ENCODE peak calls at places on chromosomes 13 and 19, in four cellular contexts. One of them, this sample, is unnamed.
A peak's percentile ranks its signal among the peaks of the same experiment; 100 is the strongest.

GRCh38 chr13:74305876-74306275 is 171.7 kb upstream of the KLF12 start:
- DNase-seq in HEK293T: peak; percentile 54
- DNase-seq in HepG2: no peak
- DNase-seq in K562: no peak
- DNase-seq in this sample: no peak

GRCh38 chr13:93201992-93202558 is 24.5 kb upstream of the GPC6 start:
- DNase-seq in K562: peak; percentile 16
- DNase-seq in HEK293T: no peak
- DNase-seq in HepG2: peak; percentile 80
- DNase-seq in this sample: no peak

GRCh38 chr13:66984241-66984640 is 245.9 kb downstream of the PCDH9 start:
- DNase-seq in K562: no peak
- DNase-seq in HEK293T: no peak
- DNase-seq in HepG2: no peak
- DNase-seq in this sample: no peak

GRCh38 chr13:20667857-20668256 is 35.6 kb upstream of the IL17D start:
- DNase-seq in HEK293T: no peak
- DNase-seq in HepG2: no peak
- DNase-seq in K562: no peak
- DNase-seq in this sample: no peak

GRCh38 chr13:103006706-103007426 is 59.4 kb downstream of the SLC10A2 start:
- DNase-seq in HEK293T: no peak
- DNase-seq in HepG2: no peak
- DNase-seq in K562: no peak
- DNase-seq in this sample: no peak

GRCh38 chr19:49469828-49470614 is 4.0 kb upstream of the FLT3LG start:
- DNase-seq in HEK293T: no peak
- DNase-seq in K562: peak; percentile 29
- DNase-seq in HepG2: no peak
- DNase-seq in this sample: no peak

GRCh38 chr13:80945328-80945727 is 604.4 kb upstream of the SPRY2 start:
- DNase-seq in HEK293T: no peak
- DNase-seq in HepG2: peak; percentile 71
- DNase-seq in K562: no peak
- DNase-seq in this sample: peak; percentile 49

GRCh38 chr13:42028113-42028799 is 20.2 kb upstream of the DGKH start:
- DNase-seq in K562: no peak
- DNase-seq in HEK293T: no peak
- DNase-seq in HepG2: peak; percentile 68
- DNase-seq in this sample: no peak

GRCh38 chr19:15137777-15138176 is 30.6 kb downstream of the SYDE1 start:
- DNase-seq in K562: no peak
- DNase-seq in HepG2: no peak
- DNase-seq in HEK293T: no peak
- DNase-seq in this sample: no peak

GRCh38 chr19:3494559-3494958 is 5.9 kb downstream of the DOHH start:
- DNase-seq in K562: no peak
- DNase-seq in HepG2: no peak
- DNase-seq in HEK293T: no peak
- DNase-seq in this sample: no peak

GRCh38 chr13:34249546-34249945 is 431.6 kb downstream of the RFC3 start:
- DNase-seq in HepG2: no peak
- DNase-seq in HEK293T: no peak
- DNase-seq in K562: no peak
- DNase-seq in this sample: no peak

GRCh38 chr13:41668130-41668757 is 210.9 kb downstream of the RGCC start:
- DNase-seq in HEK293T: peak; percentile 69
- DNase-seq in HepG2: peak; percentile 96
- DNase-seq in K562: peak; percentile 45
- DNase-seq in this sample: no peak

GRCh38 chr13:77703426-77703825 is 5.9 kb downstream of the SLAIN1 start:
- DNase-seq in HepG2: no peak
- DNase-seq in HEK293T: no peak
- DNase-seq in K562: no peak
- DNase-seq in this sample: no peak

GRCh38 chr19:15892012-15892411 is 5.9 kb downstream of the CYP4F2 start:
- DNase-seq in K562: no peak
- DNase-seq in HEK293T: no peak
- DNase-seq in HepG2: no peak
- DNase-seq in this sample: no peak

GRCh38 chr19:13100031-13100588 is 2.5 kb downstream of the LYL1 start:
- DNase-seq in K562: no peak
- DNase-seq in HEK293T: no peak
- DNase-seq in HepG2: no peak
- DNase-seq in this sample: no peak

GRCh38 chr13:111043575-111043982 is 71.5 kb upstream of the ARHGEF7 start:
- DNase-seq in HEK293T: no peak
- DNase-seq in HepG2: no peak
- DNase-seq in K562: peak; percentile 30
- DNase-seq in this sample: no peak

GRCh38 chr13:75316427-75316826 is 165.5 kb downstream of the TBC1D4 start:
- DNase-seq in HepG2: no peak
- DNase-seq in K562: no peak
- DNase-seq in HEK293T: no peak
- DNase-seq in this sample: no peak

GRCh38 chr19:12825259-12826131 is 8.9 kb downstream of the RTBDN start:
- DNase-seq in K562: peak; percentile 83
- DNase-seq in HepG2: no peak
- DNase-seq in HEK293T: peak; percentile 59
- DNase-seq in this sample: peak; percentile 94

GRCh38 chr13:40776681-40777165 is 5.7 kb upstream of the MRPS31 start:
- DNase-seq in HepG2: no peak
- DNase-seq in HEK293T: no peak
- DNase-seq in K562: no peak
- DNase-seq in this sample: no peak

GRCh38 chr19:45640849-45641273 is 1.7 kb upstream of the EML2 start:
- DNase-seq in HepG2: peak; percentile 13
- DNase-seq in HEK293T: peak; percentile 56
- DNase-seq in K562: peak; percentile 66
- DNase-seq in this sample: peak; percentile 91

GRCh38 chr13:113187263-113187669 is 21.2 kb downstream of the PCID2 start:
- DNase-seq in HEK293T: peak; percentile 9
- DNase-seq in HepG2: peak; percentile 83
- DNase-seq in K562: peak; percentile 68
- DNase-seq in this sample: no peak

GRCh38 chr19:28685802-28686201 is 527.1 kb downstream of the UQCRFS1 start:
- DNase-seq in K562: peak; percentile 21
- DNase-seq in HEK293T: no peak
- DNase-seq in HepG2: no peak
- DNase-seq in this sample: no peak

GRCh38 chr13:62747152-62747551 is 1331.5 kb upstream of the PCDH20 start:
- DNase-seq in HepG2: no peak
- DNase-seq in HEK293T: no peak
- DNase-seq in K562: no peak
- DNase-seq in this sample: no peak

GRCh38 chr13:113928701-113929627 is 44.9 kb downstream of the C13orf46 start:
- DNase-seq in HEK293T: no peak
- DNase-seq in K562: no peak
- DNase-seq in HepG2: no peak
- DNase-seq in this sample: peak; percentile 9

GRCh38 chr19:5774921-5775320 is 9.6 kb downstream of the PRR22 start:
- DNase-seq in K562: no peak
- DNase-seq in HEK293T: no peak
- DNase-seq in HepG2: no peak
- DNase-seq in this sample: no peak
- TF ChIP-seq ELF4 in K562: no peak
- TF ChIP-seq ELF4 in HEK293T: no peak
- TF ChIP-seq ELF4 in HepG2: no peak
- TF ChIP-seq ELF4 in this sample: no peak

GRCh38 chr19:42178791-42179500 is 38.5 kb downstream of the DEDD2 start:
- DNase-seq in K562: peak; percentile 60
- DNase-seq in HEK293T: peak; percentile 52
- DNase-seq in HepG2: no peak
- DNase-seq in this sample: peak; percentile 73
- TF ChIP-seq SP1 in K562: no peak
- TF ChIP-seq SP1 in HEK293T: no peak
- TF ChIP-seq SP1 in HepG2: no peak
- TF ChIP-seq SP1 in this sample: no peak

GRCh38 chr19:18800636-18801035 is 9.5 kb upstream of the COMP start:
- DNase-seq in K562: no peak
- DNase-seq in HepG2: no peak
- DNase-seq in HEK293T: no peak
- DNase-seq in this sample: no peak
- TF ChIP-seq ELF4 in K562: no peak
- TF ChIP-seq ELF4 in HepG2: no peak
- TF ChIP-seq ELF4 in HEK293T: no peak
- TF ChIP-seq ELF4 in this sample: no peak

DNA sequence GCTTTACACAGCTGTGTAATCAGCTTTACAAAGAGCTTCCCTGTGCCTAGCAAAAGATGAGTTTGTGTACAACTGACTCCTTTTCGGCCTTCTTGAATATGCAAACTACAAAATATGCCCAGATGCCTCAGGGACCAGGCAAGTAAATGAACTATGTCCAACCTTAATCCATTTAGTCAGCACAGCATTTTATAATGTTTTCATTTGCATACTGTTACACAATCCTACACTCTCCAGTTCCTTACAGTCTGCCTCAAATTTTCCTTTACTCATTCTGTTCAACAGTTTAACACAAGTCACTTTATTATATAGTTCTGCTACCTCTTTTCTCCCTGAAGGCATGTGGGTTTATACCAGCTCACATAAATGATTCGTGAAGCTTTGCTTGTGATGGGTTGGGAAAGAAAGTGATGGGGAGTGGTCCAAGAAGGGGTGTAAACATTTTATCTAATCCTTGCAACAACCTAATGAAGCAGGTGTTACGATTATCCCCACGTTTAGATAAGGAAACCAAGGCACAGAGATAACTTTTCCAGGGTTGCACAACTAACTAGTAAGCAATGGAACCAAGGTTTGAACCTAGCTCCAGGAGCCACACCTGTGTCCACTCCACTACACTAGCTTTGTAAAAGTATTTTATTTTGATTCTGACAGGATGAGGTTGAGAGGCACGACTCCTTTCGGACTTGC is 3.3 kb upstream of the USP12 start:
- DNase-seq in K562: no peak
- DNase-seq in HepG2: no peak
- DNase-seq in HEK293T: no peak
- DNase-seq in this sample: no peak
- TF ChIP-seq SP1 in K562: no peak
- TF ChIP-seq SP1 in HepG2: no peak
- TF ChIP-seq SP1 in HEK293T: no peak
- TF ChIP-seq SP1 in this sample: no peak

GRCh38 chr19:610801-611505 is 21.3 kb downstream of the HCN2 start:
- DNase-seq in HepG2: no peak
- DNase-seq in K562: peak; percentile 85
- DNase-seq in HEK293T: no peak
- DNase-seq in this sample: no peak
- TF ChIP-seq ELF4 in HepG2: no peak
- TF ChIP-seq ELF4 in K562: peak; percentile 34
- TF ChIP-seq ELF4 in HEK293T: no peak
- TF ChIP-seq ELF4 in this sample: no peak

GRCh38 chr19:39212377-39212742 is 8.3 kb upstream of the SYCN start:
- DNase-seq in HEK293T: peak; percentile 56
- DNase-seq in K562: peak; percentile 68
- DNase-seq in HepG2: no peak
- DNase-seq in this sample: peak; percentile 81
- TF ChIP-seq SP1 in HEK293T: no peak
- TF ChIP-seq SP1 in K562: no peak
- TF ChIP-seq SP1 in HepG2: no peak
- TF ChIP-seq SP1 in this sample: no peak

GRCh38 chr13:45564108-45564507 is 51.4 kb downstream of the ERICH6B start:
- DNase-seq in HepG2: peak; percentile 22
- DNase-seq in HEK293T: no peak
- DNase-seq in K562: no peak
- DNase-seq in this sample: no peak
- TF ChIP-seq ELF4 in HepG2: no peak
- TF ChIP-seq ELF4 in HEK293T: no peak
- TF ChIP-seq ELF4 in K562: no peak
- TF ChIP-seq ELF4 in this sample: no peak

DNA sequence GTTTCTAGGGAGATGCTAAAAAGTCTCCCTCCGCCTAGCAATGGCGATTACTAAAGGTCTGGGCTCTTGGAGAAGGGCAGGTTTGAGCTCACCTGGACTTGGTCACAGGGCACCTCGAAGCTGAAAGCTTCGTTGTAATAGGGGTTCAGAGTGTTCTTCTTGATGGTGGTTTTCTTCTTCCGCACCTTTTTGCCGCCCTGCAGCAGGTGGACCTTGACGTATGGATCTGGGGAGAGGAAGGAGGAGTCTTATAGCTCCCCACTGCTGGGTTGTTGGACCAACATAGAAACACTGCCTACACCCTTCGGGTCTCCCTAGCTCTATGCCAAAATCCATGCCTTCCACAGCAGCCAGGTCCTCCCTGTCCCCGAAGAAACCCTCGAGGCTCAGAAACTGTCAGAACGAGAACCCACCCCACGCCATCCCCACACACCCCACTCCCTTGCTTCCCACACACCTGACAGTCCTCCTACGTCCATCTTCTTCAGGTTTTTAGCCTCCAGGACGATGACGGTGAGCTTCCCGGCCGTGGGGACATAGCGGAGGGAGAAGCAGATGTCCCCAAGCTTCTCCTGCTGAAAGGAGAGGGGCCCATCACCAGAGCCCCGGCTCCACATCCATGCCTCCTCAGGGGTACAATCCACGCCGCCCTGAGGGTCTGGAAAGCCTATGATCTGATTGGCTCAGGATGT is 5.5 kb downstream of the SYT5 start:
- DNase-seq in HEK293T: no peak
- DNase-seq in K562: peak; percentile 21
- DNase-seq in HepG2: no peak
- DNase-seq in this sample: no peak
- TF ChIP-seq SP1 in HEK293T: no peak
- TF ChIP-seq SP1 in K562: no peak
- TF ChIP-seq SP1 in HepG2: no peak
- TF ChIP-seq SP1 in this sample: no peak

GRCh38 chr13:112055417-112056206 is 11.3 kb upstream of the SOX1 start:
- DNase-seq in HepG2: no peak
- DNase-seq in K562: no peak
- DNase-seq in HEK293T: peak; percentile 7
- DNase-seq in this sample: peak; percentile 35
- TF ChIP-seq ELF4 in HepG2: no peak
- TF ChIP-seq ELF4 in K562: no peak
- TF ChIP-seq ELF4 in HEK293T: no peak
- TF ChIP-seq ELF4 in this sample: no peak

This sample was measured in WTC11.